ENCODE peak calls at places on chromosomes 16 and 17, in nine cellular contexts. U is T-cell, G is iris pigment epithelial cell, J is tibial artery, E is dorsolateral prefrontal cortex, L is fibroblast of the aortic adventitia, H is transverse colon, D is body of pancreas, S is uterus. C is an unnamed sample.

GRCh38 chr16:72946474-72947194 is 101.3 kb downstream of the ZFHX3 start:
- DNase-seq in U (no peak), G (no peak), J (peak), E (no peak), L (peak), H (no peak), D (peak), S (no peak), C (no peak)

GRCh38 chr16:47143329-47143676 is 442 bp downstream of the NETO2 start:
- DNase-seq in U (peak), G (peak), J (peak), E (no peak), L (peak), H (peak), D (peak), S (no peak), C (no peak)

GRCh38 chr17:57236686-57237299 is 19.5 kb upstream of the MSI2 start:
- DNase-seq in U (no peak), G (no peak), J (no peak), E (no peak), L (no peak), H (no peak), D (no peak), S (no peak), C (no peak)

GRCh38 chr16:53910990-53911389 is 207.0 kb downstream of the FTO start:
- DNase-seq in U (no peak), G (no peak), J (no peak), E (no peak), L (no peak), H (no peak), D (no peak), S (no peak), C (no peak)

GRCh38 chr17:78476149-78476548 is 97.7 kb downstream of the PGS1 start:
- DNase-seq in U (no peak), G (no peak), J (no peak), E (no peak), L (no peak), H (no peak), D (no peak), S (no peak), C (no peak)

GRCh38 chr17:60330731-60331130 is 61.2 kb downstream of the USP32 start:
- DNase-seq in U (no peak), G (peak), J (no peak), E (no peak), L (peak), H (no peak), D (no peak), S (no peak), C (no peak)

GRCh38 chr17:42171831-42172230 is 9.1 kb downstream of the KCNH4 start:
- DNase-seq in U (no peak), G (no peak), J (no peak), E (no peak), L (no peak), H (no peak), D (no peak), S (no peak), C (no peak)

GRCh38 chr17:50045154-50045553 is 10.8 kb upstream of the ITGA3 start:
- DNase-seq in U (no peak), G (no peak), J (no peak), E (no peak), L (no peak), H (no peak), D (peak), S (no peak), C (no peak)

GRCh38 chr17:76834889-76835288 is 33.3 kb upstream of the MGAT5B start:
- DNase-seq in U (no peak), G (no peak), J (no peak), E (peak), L (no peak), H (no peak), D (no peak), S (no peak), C (no peak)

GRCh38 chr17:74566132-74566753 is 1.1 kb downstream of the CD300H start:
- DNase-seq in U (no peak), G (peak), J (peak), E (peak), L (peak), H (peak), D (peak), S (no peak), C (no peak)

GRCh38 chr16:29916979-29917378 is 9.0 kb downstream of the KCTD13 start:
- DNase-seq in U (no peak), G (no peak), J (no peak), E (no peak), L (no peak), H (no peak), D (no peak), S (no peak), C (no peak)

GRCh38 chr16:85557976-85558589 is 55.0 kb upstream of the GSE1 start:
- DNase-seq in U (no peak), G (peak), J (no peak), E (no peak), L (no peak), H (peak), D (peak), S (no peak), C (no peak)

GRCh38 chr16:57235128-57236092 is 9.6 kb upstream of the ARL2BP start:
- DNase-seq in U (no peak), G (peak), J (no peak), E (no peak), L (peak), H (no peak), D (peak), S (no peak), C (peak)

GRCh38 chr17:81424613-81425017 is 29.4 kb downstream of the BAHCC1 start:
- DNase-seq in U (no peak), G (no peak), J (no peak), E (no peak), L (no peak), H (no peak), D (no peak), S (no peak), C (no peak)

GRCh38 chr17:332558-333322 is 19.9 kb downstream of the RPH3AL start:
- DNase-seq in U (no peak), G (peak), J (peak), E (peak), L (peak), H (no peak), D (peak), S (no peak), C (no peak)

GRCh38 chr16:2854700-2855309 is 3.2 kb downstream of the PRSS22 start:
- DNase-seq in U (no peak), G (no peak), J (no peak), E (no peak), L (no peak), H (no peak), D (no peak), S (no peak), C (no peak)

GRCh38 chr16:75559564-75560372 is 3.7 kb upstream of the TMEM231 start:
- DNase-seq in U (no peak), G (peak), J (no peak), E (no peak), L (peak), H (no peak), D (no peak), S (no peak), C (no peak)

GRCh38 chr16:24041834-24042631 is 206.2 kb downstream of the PRKCB start:
- DNase-seq in U (peak), G (peak), J (peak), E (peak), L (peak), H (peak), D (peak), S (no peak), C (peak)

GRCh38 chr17:83068641-83069570 is 10.5 kb upstream of the METRNL start:
- DNase-seq in U (no peak), G (no peak), J (no peak), E (no peak), L (no peak), H (no peak), D (no peak), S (no peak), C (no peak)

GRCh38 chr17:34401165-34401564 is 38.1 kb upstream of the CCL1 start:
- DNase-seq in U (no peak), G (no peak), J (no peak), E (no peak), L (no peak), H (no peak), D (no peak), S (no peak), C (no peak)

GRCh38 chr17:20224379-20224778 is 215.2 kb downstream of the SPECC1 start:
- DNase-seq in U (no peak), G (no peak), J (no peak), E (no peak), L (no peak), H (no peak), D (no peak), S (no peak), C (no peak)

GRCh38 chr16:47916266-47916665 is 239.5 kb downstream of the ABCC12 start:
- DNase-seq in U (no peak), G (peak), J (no peak), E (no peak), L (no peak), H (no peak), D (no peak), S (no peak), C (no peak)

GRCh38 chr17:59498421-59499307 is 66.7 kb upstream of the DHX40 start:
- DNase-seq in U (no peak), G (peak), J (no peak), E (no peak), L (peak), H (no peak), D (no peak), S (no peak), C (no peak)